ENCODE peak calls at places on chromosome 18, in nine cellular contexts. Z, S, L, O, M, P, W, E and D are unnamed samples.
A peak's percentile ranks its signal among the peaks of the same experiment; 100 is the strongest.

GRCh38 chr18:11149441-11150270 is at the start of gene PIEZO2:
- DNase-seq in Z (peak; percentile 31), S (no peak), L (no peak), O (peak; percentile 95), M (no peak), P (no peak), W (peak; percentile 20), E (no peak), D (no peak)

GRCh38 chr18:25467226-25468065 is 115.5 kb upstream of the ZNF521 start:
- DNase-seq in Z (no peak), S (no peak), L (peak; percentile 69), O (no peak), M (no peak), P (no peak), W (peak; percentile 23), E (no peak), D (no peak)

GRCh38 chr18:58408665-58409064 is 220.2 kb downstream of the ALPK2 start:
- DNase-seq in Z (no peak), S (no peak), L (no peak), O (no peak), M (no peak), P (no peak), W (no peak), E (no peak), D (no peak)

GRCh38 chr18:59877366-59877765 is 22.4 kb upstream of the PMAIP1 start:
- DNase-seq in Z (no peak), S (no peak), L (no peak), O (no peak), M (no peak), P (no peak), W (no peak), E (no peak), D (peak; percentile 79)

GRCh38 chr18:39173022-39173421 is 1607.4 kb upstream of the CELF4 start:
- DNase-seq in Z (no peak), S (no peak), L (no peak), O (peak; percentile 45), M (peak; percentile 0), P (no peak), W (peak; percentile 2), E (peak; percentile 0), D (no peak)

GRCh38 chr18:46283268-46283667 is 179.1 kb downstream of the HAUS1 start:
- DNase-seq in Z (no peak), S (no peak), L (no peak), O (no peak), M (no peak), P (no peak), W (peak; percentile 26), E (no peak), D (no peak)

GRCh38 chr18:12011962-12012549 is 30.7 kb downstream of the IMPA2 start:
- DNase-seq in Z (no peak), S (no peak), L (no peak), O (no peak), M (no peak), P (no peak), W (no peak), E (no peak), D (no peak)

GRCh38 chr18:8706545-8706980 is 1.2 kb downstream of the MTCL1 start:
- DNase-seq in Z (no peak), S (no peak), L (no peak), O (no peak), M (peak; percentile 28), P (no peak), W (no peak), E (no peak), D (no peak)

GRCh38 chr18:8773980-8774379 is 68.6 kb downstream of the MTCL1 start:
- DNase-seq in Z (no peak), S (no peak), L (no peak), O (no peak), M (no peak), P (no peak), W (peak; percentile 59), E (no peak), D (no peak)

GRCh38 chr18:2173464-2173863 is 397.8 kb downstream of the METTL4 start:
- DNase-seq in Z (no peak), S (peak; percentile 56), L (no peak), O (peak; percentile 47), M (peak; percentile 40), P (no peak), W (peak; percentile 92), E (peak; percentile 73), D (peak; percentile 22)

GRCh38 chr18:79975985-79976680 is 11.7 kb downstream of the HSBP1L1 start:
- DNase-seq in Z (no peak), S (no peak), L (no peak), O (no peak), M (no peak), P (no peak), W (no peak), E (peak; percentile 3), D (no peak)

GRCh38 chr18:29003194-29003593 is 826.3 kb upstream of the CDH2 start:
- DNase-seq in Z (no peak), S (no peak), L (no peak), O (no peak), M (no peak), P (no peak), W (no peak), E (no peak), D (no peak)

GRCh38 chr18:48949606-48950535 is 894 bp downstream of the SMAD7 start:
- DNase-seq in Z (no peak), S (no peak), L (no peak), O (peak; percentile 84), M (no peak), P (no peak), W (no peak), E (peak; percentile 36), D (no peak)

GRCh38 chr18:31661965-31662364 is 22.4 kb downstream of the B4GALT6 start:
- DNase-seq in Z (no peak), S (no peak), L (no peak), O (no peak), M (no peak), P (no peak), W (peak; percentile 91), E (no peak), D (no peak)

GRCh38 chr18:80200171-80200931 is 47.0 kb downstream of the PARD6G start:
- DNase-seq in Z (no peak), S (no peak), L (no peak), O (peak; percentile 77), M (no peak), P (no peak), W (no peak), E (no peak), D (no peak)

GRCh38 chr18:48355526-48356115 is 53.6 kb downstream of the ZBTB7C start:
- DNase-seq in Z (no peak), S (no peak), L (no peak), O (peak; percentile 36), M (peak; percentile 4), P (no peak), W (no peak), E (peak; percentile 11), D (no peak)

GRCh38 chr18:59834267-59834666 is 65.5 kb upstream of the PMAIP1 start:
- DNase-seq in Z (no peak), S (no peak), L (no peak), O (no peak), M (no peak), P (no peak), W (no peak), E (no peak), D (no peak)

GRCh38 chr18:42087195-42087594 is 132.2 kb downstream of the PIK3C3 start:
- DNase-seq in Z (no peak), S (no peak), L (no peak), O (no peak), M (no peak), P (no peak), W (no peak), E (no peak), D (no peak)

DNA sequence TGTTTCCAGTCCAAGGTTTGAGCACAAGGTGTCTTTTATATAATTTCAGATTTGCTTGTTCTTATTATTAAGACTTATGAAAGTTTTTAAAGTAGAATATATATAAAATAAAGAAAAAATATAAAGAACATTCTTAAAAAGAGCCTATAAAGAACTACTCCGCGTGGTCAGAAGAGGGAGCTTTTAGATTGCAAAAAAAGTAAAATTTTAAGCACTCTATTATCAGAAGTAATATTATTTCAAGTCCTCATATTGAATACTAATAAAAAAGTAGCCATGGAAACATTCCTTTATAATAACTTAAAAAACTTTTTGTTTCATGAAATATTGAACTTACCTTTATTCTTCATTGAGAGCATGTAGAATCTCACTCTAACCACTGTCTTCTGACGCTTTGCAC is 51.4 kb downstream of the LINC00305 start:
- DNase-seq in Z (no peak), S (no peak), L (no peak), O (no peak), M (no peak), P (no peak), W (no peak), E (no peak), D (no peak)
- TF ChIP-seq CTCF in Z (no peak), S (no peak), L (no peak), O (peak; percentile 76), M (no peak), P (no peak), W (peak; percentile 27), E (peak; percentile 61), D (no peak)

GRCh38 chr18:70290482-70291294 is 1.8 kb downstream of the SOCS6 start:
- DNase-seq in Z (no peak), S (no peak), L (no peak), O (no peak), M (no peak), P (no peak), W (no peak), E (no peak), D (no peak)
- H3K27ac ChIP-seq in Z (peak overlapping the region; percentile 87), S (no peak overlapping the region), L (peak overlapping the region; percentile 95), O (no peak overlapping the region), M (peak overlapping the region; percentile 33), P (peak overlapping the region; percentile 35), W (peak overlapping the region; percentile 82), E (peak overlapping the region; percentile 61), D (no peak overlapping the region)

GRCh38 chr18:13019301-13019700 is 28.1 kb downstream of the CEP192 start:
- DNase-seq in Z (no peak), S (no peak), L (no peak), O (no peak), M (peak; percentile 71), P (no peak), W (no peak), E (no peak), D (no peak)

GRCh38 chr18:13025233-13025632 is 34.1 kb downstream of the CEP192 start:
- DNase-seq in Z (no peak), S (no peak), L (no peak), O (no peak), M (no peak), P (no peak), W (no peak), E (no peak), D (no peak)

GRCh38 chr18:13018379-13018778 is 27.2 kb downstream of the CEP192 start:
- DNase-seq in Z (no peak), S (no peak), L (no peak), O (no peak), M (no peak), P (no peak), W (no peak), E (no peak), D (no peak)

GRCh38 chr18:13026583-13027270 is 35.6 kb downstream of the CEP192 start:
- DNase-seq in Z (no peak), S (no peak), L (no peak), O (no peak), M (no peak), P (no peak), W (peak; percentile 41), E (no peak), D (no peak)

GRCh38 chr18:13022644-13023043 is 31.5 kb downstream of the CEP192 start:
- DNase-seq in Z (no peak), S (no peak), L (no peak), O (no peak), M (no peak), P (no peak), W (no peak), E (no peak), D (no peak)
- TF ChIP-seq CTCF in Z (no peak), S (no peak), L (no peak), O (no peak), M (no peak), P (no peak), W (no peak), E (no peak), D (no peak)

GRCh38 chr18:13542520-13542847 is 183.9 kb downstream of the FAM210A start:
- DNase-seq in Z (no peak), S (no peak), L (no peak), O (peak; percentile 42), M (no peak), P (no peak), W (no peak), E (no peak), D (no peak)
- H3K27ac ChIP-seq in Z (peak overlapping the region; percentile 62), S (no peak overlapping the region), L (peak overlapping the region; percentile 56), O (no peak overlapping the region), M (no peak overlapping the region), P (no peak overlapping the region), W (no peak overlapping the region), E (no peak overlapping the region), D (no peak overlapping the region)